ENCODE peak calls at places on chromosomes 13 and 19, in four cellular contexts. I is pancreas, U is mesenchymal stem cell, D is left lung. S is an unnamed sample.

GRCh38 chr19:2327773-2328400 is 499 bp downstream of the LSM7 start:
- DNase-seq in I (no peak), D (no peak), U (peak; percentile 90), S (no peak)

GRCh38 chr13:77535448-77535847 is at the start of gene SCEL:
- DNase-seq in D (no peak), U (no peak), I (no peak), S (no peak)

GRCh38 chr13:36134632-36135031 is 3.5 kb upstream of the DCLK1 start:
- DNase-seq in D (no peak), U (no peak), I (no peak), S (no peak)

GRCh38 chr19:51488491-51488890 is 10.2 kb downstream of the CEACAM18 start:
- DNase-seq in D (no peak), U (no peak), I (no peak), S (no peak)

GRCh38 chr13:52356327-52356726 is 49.6 kb downstream of the THSD1 start:
- DNase-seq in I (no peak), U (no peak), D (no peak), S (no peak)

GRCh38 chr19:6947745-6948144 is 60.4 kb downstream of the ADGRE1 start:
- DNase-seq in I (no peak), D (no peak), U (peak; percentile 44), S (no peak)

GRCh38 chr19:7456964-7457541 is 31.8 kb downstream of the PEX11G start:
- DNase-seq in U (no peak), D (no peak), I (no peak), S (no peak)

GRCh38 chr19:47618771-47619170 is 9.8 kb downstream of the BICRA start:
- DNase-seq in D (no peak), U (no peak), I (no peak), S (peak; percentile 84)

GRCh38 chr19:31178833-31179470 is 170.3 kb downstream of the TSHZ3 start:
- DNase-seq in U (no peak), D (no peak), I (no peak), S (no peak)

GRCh38 chr19:21595185-21595584 is 89.8 kb downstream of the ZNF429 start:
- DNase-seq in I (no peak), D (no peak), U (no peak), S (no peak)

GRCh38 chr13:91389186-91389585 is 9.2 kb upstream of the GPC5 start:
- DNase-seq in I (no peak), D (no peak), U (no peak), S (no peak)
- H3K27ac ChIP-seq in I (no peak overlapping the region), D (peak overlapping the region; percentile 49), U (no peak overlapping the region), S (no peak overlapping the region)

GRCh38 chr19:4018775-4019504 is 11.4 kb downstream of the PIAS4 start:
- DNase-seq in D (no peak), U (no peak), I (no peak), S (no peak)

GRCh38 chr19:4018140-4018613 is 10.6 kb downstream of the PIAS4 start:
- DNase-seq in U (no peak), D (no peak), I (no peak), S (no peak)

GRCh38 chr19:4016486-4016885 is 8.9 kb downstream of the PIAS4 start:
- DNase-seq in I (no peak), D (no peak), U (no peak), S (no peak)

GRCh38 chr19:4015705-4016402 is 8.3 kb downstream of the PIAS4 start:
- DNase-seq in I (peak; percentile 72), U (peak; percentile 30), D (no peak), S (no peak)

GRCh38 chr19:4016903-4017638 is 9.5 kb downstream of the PIAS4 start:
- DNase-seq in I (no peak), U (no peak), D (no peak), S (no peak)
- H3K27ac ChIP-seq in I (peak overlapping the region; percentile 54), U (no peak overlapping the region), D (no peak overlapping the region), S (no peak overlapping the region)

DNA sequence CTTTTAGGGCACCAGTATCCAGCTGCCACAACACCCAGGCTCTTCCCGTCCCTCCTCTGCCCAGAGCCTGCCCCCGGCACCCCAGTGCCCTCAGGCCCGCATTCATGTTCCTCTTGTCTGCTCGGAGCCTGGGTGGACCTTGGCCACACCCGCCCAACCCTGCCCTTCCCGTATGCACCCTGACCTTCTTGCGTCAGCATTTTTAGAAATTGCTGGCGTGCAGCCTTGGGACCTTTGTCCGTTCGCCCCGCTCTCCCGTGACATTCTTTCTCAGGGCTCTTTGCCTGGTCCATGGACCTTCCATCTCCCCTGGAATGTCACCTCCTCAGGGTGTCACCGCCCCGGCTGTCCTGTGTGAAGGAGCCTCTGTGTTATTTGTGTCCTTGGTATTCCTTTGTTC is 7.6 kb downstream of the NUCB1 start:
- DNase-seq in U (no peak), D (no peak), I (no peak), S (no peak)
- H3K27ac ChIP-seq in U (no peak overlapping the region), D (peak overlapping the region; percentile 7), I (no peak overlapping the region), S (peak overlapping the region; percentile 72)

GRCh38 chr19:32406161-32407003 is 812 bp downstream of the DPY19L3 start:
- DNase-seq in U (peak; percentile 38), D (no peak), I (no peak), S (no peak)
- H3K27ac ChIP-seq in U (no peak overlapping the region), D (peak overlapping the region; percentile 97), I (peak overlapping the region; percentile 95), S (peak overlapping the region; percentile 99)

S was measured in psoas muscle.